ENCODE peak calls at places on chromosomes 3 and 15, in seven cellular contexts. G, Y, D, C, M, P and N are unnamed samples.
A peak's percentile ranks its signal among the peaks of the same experiment; 100 is the strongest.

GRCh38 chr15:20355256-20355868 is 186.2 kb downstream of the GOLGA6L6 start:
- DNase-seq in G (no peak), Y (no peak), D (no peak), C (no peak), M (no peak), P (no peak), N (peak; percentile 59)

GRCh38 chr3:172129868-172130751 is 90.7 kb downstream of the FNDC3B start:
- DNase-seq in G (peak; percentile 98), Y (peak; percentile 82), D (peak; percentile 84), C (peak; percentile 98), M (peak; percentile 98), P (no peak), N (no peak)

GRCh38 chr15:20294651-20295237 is 246.9 kb downstream of the GOLGA6L6 start:
- DNase-seq in G (no peak), Y (no peak), D (no peak), C (no peak), M (no peak), P (no peak), N (no peak)

GRCh38 chr3:58021962-58022361 is 13.7 kb downstream of the FLNB start:
- DNase-seq in G (no peak), Y (no peak), D (no peak), C (no peak), M (no peak), P (no peak), N (no peak)

GRCh38 chr15:73781038-73781925 is 28.1 kb upstream of the INSYN1 start:
- DNase-seq in G (no peak), Y (peak; percentile 60), D (no peak), C (no peak), M (peak; percentile 55), P (no peak), N (no peak)

GRCh38 chr15:78928616-78929093 is 16.2 kb downstream of the CTSH start:
- DNase-seq in G (no peak), Y (no peak), D (no peak), C (no peak), M (no peak), P (no peak), N (no peak)

GRCh38 chr3:31432897-31433678 is 99.6 kb upstream of the STT3B start:
- DNase-seq in G (no peak), Y (no peak), D (no peak), C (no peak), M (no peak), P (no peak), N (no peak)

GRCh38 chr3:74883690-74884089 is 269.2 kb upstream of the CNTN3 start:
- DNase-seq in G (peak; percentile 4), Y (no peak), D (no peak), C (peak; percentile 1), M (peak; percentile 26), P (no peak), N (no peak)

GRCh38 chr3:61627768-61628185 is 66.4 kb downstream of the PTPRG start:
- DNase-seq in G (peak; percentile 83), Y (no peak), D (peak; percentile 81), C (peak; percentile 80), M (peak; percentile 67), P (no peak), N (no peak)

GRCh38 chr3:113148307-113148703 is 63.1 kb upstream of the BOC start:
- DNase-seq in G (no peak), Y (no peak), D (no peak), C (no peak), M (no peak), P (no peak), N (no peak)

GRCh38 chr3:106552401-106553043 is 683.7 kb upstream of the CBLB start:
- DNase-seq in G (no peak), Y (no peak), D (no peak), C (no peak), M (no peak), P (no peak), N (no peak)

GRCh38 chr15:97652041-97652440 is 308.5 kb upstream of the ARRDC4 start:
- DNase-seq in G (no peak), Y (no peak), D (no peak), C (no peak), M (no peak), P (no peak), N (no peak)

GRCh38 chr3:102830415-102830814 is 395.6 kb downstream of the ZPLD1 start:
- DNase-seq in G (no peak), Y (no peak), D (no peak), C (no peak), M (no peak), P (no peak), N (no peak)

GRCh38 chr3:148873928-148874326 is 8.8 kb downstream of the CPA3 start:
- DNase-seq in G (no peak), Y (no peak), D (no peak), C (no peak), M (no peak), P (no peak), N (no peak)

GRCh38 chr15:64068133-64068532 is 21.8 kb upstream of the DAPK2 start:
- DNase-seq in G (no peak), Y (peak; percentile 4), D (no peak), C (no peak), M (no peak), P (no peak), N (no peak)

GRCh38 chr3:51340311-51340829 is 44.7 kb upstream of the MANF start:
- DNase-seq in G (peak; percentile 81), Y (no peak), D (peak; percentile 87), C (peak; percentile 75), M (peak; percentile 91), P (no peak), N (no peak)

GRCh38 chr3:59573911-59574310 is 524.1 kb upstream of the CFAP20DC start:
- DNase-seq in G (peak; percentile 52), Y (no peak), D (peak; percentile 21), C (no peak), M (peak; percentile 97), P (no peak), N (no peak)

GRCh38 chr3:172355836-172356235 is 92.4 kb downstream of the GHSR start:
- DNase-seq in G (peak; percentile 78), Y (no peak), D (peak; percentile 83), C (peak; percentile 76), M (peak; percentile 85), P (no peak), N (no peak)

GRCh38 chr15:95842576-95842975 is 487.9 kb upstream of the NR2F2 start:
- DNase-seq in G (no peak), Y (no peak), D (no peak), C (no peak), M (no peak), P (no peak), N (no peak)

GRCh38 chr3:39067286-39067685 is 15.5 kb downstream of the WDR48 start:
- DNase-seq in G (no peak), Y (no peak), D (no peak), C (no peak), M (peak; percentile 14), P (no peak), N (no peak)

GRCh38 chr3:39062180-39062579 is 10.4 kb downstream of the WDR48 start:
- DNase-seq in G (no peak), Y (no peak), D (no peak), C (no peak), M (no peak), P (no peak), N (no peak)

GRCh38 chr3:39063143-39063542 is 11.3 kb downstream of the WDR48 start:
- DNase-seq in G (no peak), Y (no peak), D (no peak), C (no peak), M (no peak), P (no peak), N (no peak)

GRCh38 chr3:39064646-39065045 is 12.8 kb downstream of the WDR48 start:
- DNase-seq in G (peak; percentile 31), Y (no peak), D (no peak), C (peak; percentile 54), M (no peak), P (no peak), N (no peak)

GRCh38 chr3:39065197-39065596 is 13.4 kb downstream of the WDR48 start:
- DNase-seq in G (no peak), Y (no peak), D (no peak), C (no peak), M (peak; percentile 20), P (peak; percentile 66), N (peak; percentile 50)
- TF ChIP-seq CTCF in G (peak; percentile 56), Y (peak; percentile 75), D (peak; percentile 52), C (peak; percentile 61), M (peak; percentile 24), P (peak; percentile 69), N (peak; percentile 47)

GRCh38 chr3:131549340-131549739 is 46.6 kb upstream of the MRPL3 start:
- DNase-seq in G (no peak), Y (peak; percentile 7), D (no peak), C (no peak), M (peak; percentile 27), P (no peak), N (no peak)
- TF ChIP-seq CTCF in G (peak; percentile 34), Y (peak; percentile 68), D (peak; percentile 50), C (peak; percentile 15), M (peak; percentile 15), P (peak; percentile 28), N (peak; percentile 33)

GRCh38 chr15:100939786-100940185 is 20.6 kb downstream of the LRRK1 start:
- DNase-seq in G (no peak), Y (no peak), D (no peak), C (no peak), M (no peak), P (no peak), N (no peak)
- TF ChIP-seq CTCF in G (no peak), Y (no peak), D (no peak), C (no peak), M (no peak), P (no peak), N (no peak)

GRCh38 chr3:184635126-184635525 is 73.5 kb downstream of the EPHB3 start:
- DNase-seq in G (no peak), Y (no peak), D (no peak), C (no peak), M (peak; percentile 58), P (no peak), N (no peak)

GRCh38 chr3:184630861-184631260 is 69.3 kb downstream of the EPHB3 start:
- DNase-seq in G (no peak), Y (no peak), D (no peak), C (no peak), M (no peak), P (no peak), N (no peak)

GRCh38 chr3:184631339-184631965 is 69.9 kb downstream of the EPHB3 start:
- DNase-seq in G (no peak), Y (no peak), D (no peak), C (no peak), M (no peak), P (no peak), N (no peak)

GRCh38 chr3:184632551-184632950 is 71.0 kb downstream of the EPHB3 start:
- DNase-seq in G (no peak), Y (no peak), D (no peak), C (no peak), M (no peak), P (no peak), N (no peak)

GRCh38 chr3:184633185-184633584 is 71.6 kb downstream of the EPHB3 start:
- DNase-seq in G (no peak), Y (no peak), D (no peak), C (no peak), M (no peak), P (no peak), N (no peak)
- TF ChIP-seq CTCF in G (no peak), Y (no peak), D (no peak), C (no peak), M (no peak), P (no peak), N (no peak)

DNA sequence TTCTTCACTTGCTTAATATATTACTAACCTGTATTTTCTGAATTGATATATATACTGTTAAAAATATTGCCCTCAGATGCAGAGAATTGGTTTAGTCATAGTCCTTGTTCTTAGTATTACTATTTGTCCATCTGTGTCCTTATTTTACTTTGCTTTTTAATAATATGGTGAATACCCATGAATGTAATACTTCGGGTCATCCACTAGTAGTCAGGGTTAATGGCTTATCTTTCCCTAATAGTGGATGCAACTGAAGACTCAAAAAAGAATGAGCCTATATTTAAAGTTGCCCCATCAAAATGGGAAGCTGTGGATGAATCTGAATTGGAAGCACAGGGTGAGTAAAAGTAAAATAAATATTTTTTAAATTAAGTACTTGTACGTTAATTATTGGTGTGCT is 36.5 kb downstream of the U2SURP start:
- DNase-seq in G (no peak), Y (no peak), D (no peak), C (no peak), M (peak; percentile 8), P (no peak), N (no peak)
- TF ChIP-seq CTCF in G (no peak), Y (no peak), D (peak; percentile 10), C (no peak), M (peak; percentile 19), P (peak; percentile 50), N (no peak)